ENCODE peak calls at places on chromosomes 13 and 19, in five cellular contexts. One of them, this sample, is unnamed.

GRCh38 chr19:46660008-46660517 is 919 bp downstream of the DACT3 start:
- DNase-seq in spleen: peak
- DNase-seq in IMR-90: no peak
- DNase-seq in RWPE2: no peak
- DNase-seq in CD8-positive, alpha-beta memory T cell: no peak
- DNase-seq in this sample: no peak

GRCh38 chr13:111904166-111904565 is 162.8 kb upstream of the SOX1 start:
- DNase-seq in spleen: peak
- DNase-seq in IMR-90: no peak
- DNase-seq in RWPE2: peak
- DNase-seq in CD8-positive, alpha-beta memory T cell: no peak
- DNase-seq in this sample: no peak

GRCh38 chr19:49590071-49590970 is 661 bp upstream of the PRR12 start:
- DNase-seq in spleen: peak
- DNase-seq in IMR-90: peak
- DNase-seq in RWPE2: peak
- DNase-seq in CD8-positive, alpha-beta memory T cell: peak
- DNase-seq in this sample: peak

GRCh38 chr19:34082289-34083077 is 89.8 kb upstream of the LSM14A start:
- DNase-seq in spleen: no peak
- DNase-seq in IMR-90: no peak
- DNase-seq in RWPE2: no peak
- DNase-seq in CD8-positive, alpha-beta memory T cell: no peak
- DNase-seq in this sample: no peak

GRCh38 chr19:29690842-29691241 is 24.2 kb downstream of the C19orf12 start:
- DNase-seq in spleen: peak
- DNase-seq in IMR-90: peak
- DNase-seq in RWPE2: no peak
- DNase-seq in CD8-positive, alpha-beta memory T cell: peak
- DNase-seq in this sample: peak

GRCh38 chr13:36831291-36831690 is 12.3 kb downstream of the RFXAP start:
- DNase-seq in spleen: no peak
- DNase-seq in IMR-90: no peak
- DNase-seq in RWPE2: no peak
- DNase-seq in CD8-positive, alpha-beta memory T cell: no peak
- DNase-seq in this sample: no peak

GRCh38 chr13:41058229-41059070 is 2.9 kb upstream of the WBP4 start:
- DNase-seq in spleen: no peak
- DNase-seq in IMR-90: peak
- DNase-seq in RWPE2: no peak
- DNase-seq in CD8-positive, alpha-beta memory T cell: no peak
- DNase-seq in this sample: no peak

GRCh38 chr19:46271488-46272197 is 25.2 kb upstream of the HIF3A start:
- DNase-seq in spleen: no peak
- DNase-seq in IMR-90: peak
- DNase-seq in RWPE2: no peak
- DNase-seq in CD8-positive, alpha-beta memory T cell: no peak
- DNase-seq in this sample: no peak

GRCh38 chr13:35787937-35788336 is 311.4 kb upstream of the MAB21L1 start:
- DNase-seq in spleen: no peak
- DNase-seq in IMR-90: no peak
- DNase-seq in RWPE2: no peak
- DNase-seq in CD8-positive, alpha-beta memory T cell: no peak
- DNase-seq in this sample: no peak

GRCh38 chr19:927044-927706 is 1.3 kb downstream of the ARID3A start:
- DNase-seq in spleen: peak
- DNase-seq in IMR-90: no peak
- DNase-seq in RWPE2: peak
- DNase-seq in CD8-positive, alpha-beta memory T cell: no peak
- DNase-seq in this sample: no peak

GRCh38 chr19:44694184-44694579 is 4.8 kb upstream of the CEACAM16 start:
- DNase-seq in spleen: no peak
- DNase-seq in IMR-90: no peak
- DNase-seq in RWPE2: no peak
- DNase-seq in CD8-positive, alpha-beta memory T cell: no peak
- DNase-seq in this sample: no peak

DNA sequence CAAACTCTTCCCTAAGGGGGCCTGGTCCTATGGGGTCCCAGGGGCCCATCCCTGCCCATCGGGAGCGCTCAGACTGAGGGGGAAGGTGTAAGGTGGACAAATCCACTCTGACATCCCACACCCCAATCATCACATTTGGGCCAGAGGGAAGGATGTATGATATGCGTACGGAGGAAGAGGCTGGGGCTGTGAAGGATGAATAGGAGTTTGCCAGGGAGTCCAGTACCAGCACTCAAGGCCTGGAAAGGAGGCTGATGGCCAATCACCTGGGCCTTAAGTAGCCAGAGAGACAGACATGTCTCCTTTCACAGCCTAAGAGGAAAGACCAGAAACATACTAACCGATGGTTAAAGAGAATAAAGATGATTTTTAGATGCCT is 14.9 kb downstream of the TJP3 start:
- DNase-seq in spleen: no peak
- DNase-seq in IMR-90: no peak
- DNase-seq in RWPE2: no peak
- DNase-seq in CD8-positive, alpha-beta memory T cell: no peak
- DNase-seq in this sample: no peak
- H3K27ac ChIP-seq in spleen: no peak
- H3K27ac ChIP-seq in IMR-90: no peak
- H3K27ac ChIP-seq in RWPE2: no peak
- H3K27ac ChIP-seq in CD8-positive, alpha-beta memory T cell: no peak
- H3K27ac ChIP-seq in this sample: no peak

GRCh38 chr13:49395416-49396277 is 48.2 kb downstream of the CAB39L start:
- DNase-seq in spleen: no peak
- DNase-seq in IMR-90: no peak
- DNase-seq in RWPE2: no peak
- DNase-seq in CD8-positive, alpha-beta memory T cell: no peak
- DNase-seq in this sample: no peak
- H3K4me3 ChIP-seq in spleen: no peak
- H3K4me3 ChIP-seq in IMR-90: no peak
- H3K4me3 ChIP-seq in RWPE2: no peak
- H3K4me3 ChIP-seq in CD8-positive, alpha-beta memory T cell: no peak
- H3K4me3 ChIP-seq in this sample: no peak

GRCh38 chr19:43581467-43581866 is 5.9 kb downstream of the PINLYP start:
- DNase-seq in spleen: no peak
- DNase-seq in IMR-90: no peak
- DNase-seq in RWPE2: no peak
- DNase-seq in CD8-positive, alpha-beta memory T cell: no peak
- DNase-seq in this sample: no peak

GRCh38 chr19:43582495-43582894 is 6.9 kb downstream of the PINLYP start:
- DNase-seq in spleen: no peak
- DNase-seq in IMR-90: no peak
- DNase-seq in RWPE2: no peak
- DNase-seq in CD8-positive, alpha-beta memory T cell: no peak
- DNase-seq in this sample: no peak

GRCh38 chr19:43586346-43586745 is 9.6 kb downstream of the IRGQ start:
- DNase-seq in spleen: no peak
- DNase-seq in IMR-90: no peak
- DNase-seq in RWPE2: no peak
- DNase-seq in CD8-positive, alpha-beta memory T cell: no peak
- DNase-seq in this sample: no peak

GRCh38 chr19:43589277-43589676 is 6.7 kb downstream of the IRGQ start:
- DNase-seq in spleen: no peak
- DNase-seq in IMR-90: no peak
- DNase-seq in RWPE2: no peak
- DNase-seq in CD8-positive, alpha-beta memory T cell: no peak
- DNase-seq in this sample: no peak

GRCh38 chr19:43584484-43584883 is 8.9 kb downstream of the PINLYP start:
- DNase-seq in spleen: no peak
- DNase-seq in IMR-90: no peak
- DNase-seq in RWPE2: no peak
- DNase-seq in CD8-positive, alpha-beta memory T cell: no peak
- DNase-seq in this sample: no peak
- H3K27ac ChIP-seq in spleen: peak
- H3K27ac ChIP-seq in IMR-90: no peak
- H3K27ac ChIP-seq in RWPE2: no peak
- H3K27ac ChIP-seq in CD8-positive, alpha-beta memory T cell: no peak
- H3K27ac ChIP-seq in this sample: no peak

GRCh38 chr19:14367016-14367415 is 14.2 kb upstream of the ADGRE5 start:
- DNase-seq in spleen: no peak
- DNase-seq in IMR-90: no peak
- DNase-seq in RWPE2: no peak
- DNase-seq in CD8-positive, alpha-beta memory T cell: no peak
- DNase-seq in this sample: no peak

GRCh38 chr19:14363203-14364097 is 17.8 kb upstream of the ADGRE5 start:
- DNase-seq in spleen: peak
- DNase-seq in IMR-90: peak
- DNase-seq in RWPE2: no peak
- DNase-seq in CD8-positive, alpha-beta memory T cell: peak
- DNase-seq in this sample: peak

GRCh38 chr19:14369399-14370168 is 11.7 kb upstream of the ADGRE5 start:
- DNase-seq in spleen: no peak
- DNase-seq in IMR-90: peak
- DNase-seq in RWPE2: no peak
- DNase-seq in CD8-positive, alpha-beta memory T cell: peak
- DNase-seq in this sample: peak

GRCh38 chr19:14368011-14368513 is 13.2 kb upstream of the ADGRE5 start:
- DNase-seq in spleen: no peak
- DNase-seq in IMR-90: no peak
- DNase-seq in RWPE2: no peak
- DNase-seq in CD8-positive, alpha-beta memory T cell: peak
- DNase-seq in this sample: peak

GRCh38 chr19:14366529-14366928 is 14.7 kb upstream of the ADGRE5 start:
- DNase-seq in spleen: peak
- DNase-seq in IMR-90: peak
- DNase-seq in RWPE2: peak
- DNase-seq in CD8-positive, alpha-beta memory T cell: peak
- DNase-seq in this sample: peak
- H3K4me3 ChIP-seq in spleen: no peak
- H3K4me3 ChIP-seq in IMR-90: no peak
- H3K4me3 ChIP-seq in RWPE2: no peak
- H3K4me3 ChIP-seq in CD8-positive, alpha-beta memory T cell: peak
- H3K4me3 ChIP-seq in this sample: peak

DNA sequence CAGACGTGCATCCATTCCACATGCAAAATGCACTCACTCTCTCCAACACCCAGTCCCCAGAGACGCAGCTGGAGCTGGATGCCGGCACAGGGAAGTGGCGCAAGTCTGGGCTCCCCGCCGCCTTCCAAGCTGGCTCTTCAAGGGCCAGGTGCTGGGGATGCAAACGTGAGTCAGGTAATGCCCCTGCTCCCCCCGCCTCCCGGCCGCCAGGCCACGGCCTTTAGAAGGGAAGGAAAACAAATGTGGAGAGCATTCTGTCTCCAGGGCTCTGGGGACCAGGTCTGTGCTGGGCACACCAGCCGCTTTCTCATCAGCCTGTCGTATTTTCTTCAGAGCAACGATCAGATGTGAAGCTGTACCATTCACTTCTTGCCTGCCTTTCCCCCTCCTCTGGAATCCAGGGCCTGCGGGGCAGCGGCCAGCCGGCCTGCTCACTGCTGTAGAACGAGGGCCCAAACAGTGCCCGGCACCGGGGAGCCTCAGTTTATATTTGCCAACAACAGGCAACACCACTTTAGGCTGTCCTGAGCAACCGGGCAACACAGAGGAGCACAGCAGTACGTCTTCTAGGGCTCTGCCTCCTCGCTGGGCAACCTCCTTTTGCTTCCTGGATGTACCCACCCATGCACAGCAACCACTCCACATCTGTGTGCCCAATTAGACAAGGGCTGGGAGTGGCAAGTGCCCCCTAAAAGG is 3.8 kb downstream of the RAB20 start:
- DNase-seq in spleen: peak
- DNase-seq in IMR-90: no peak
- DNase-seq in RWPE2: no peak
- DNase-seq in CD8-positive, alpha-beta memory T cell: no peak
- DNase-seq in this sample: no peak
- H3K27ac ChIP-seq in spleen: peak
- H3K27ac ChIP-seq in IMR-90: no peak
- H3K27ac ChIP-seq in RWPE2: no peak
- H3K27ac ChIP-seq in CD8-positive, alpha-beta memory T cell: no peak
- H3K27ac ChIP-seq in this sample: no peak

GRCh38 chr19:2187164-2187563 is 23.4 kb downstream of the DOT1L start:
- DNase-seq in spleen: no peak
- DNase-seq in IMR-90: no peak
- DNase-seq in RWPE2: no peak
- DNase-seq in CD8-positive, alpha-beta memory T cell: no peak
- DNase-seq in this sample: no peak

GRCh38 chr19:2191456-2191931 is 27.8 kb downstream of the DOT1L start:
- DNase-seq in spleen: no peak
- DNase-seq in IMR-90: no peak
- DNase-seq in RWPE2: no peak
- DNase-seq in CD8-positive, alpha-beta memory T cell: no peak
- DNase-seq in this sample: no peak

GRCh38 chr19:2190848-2191455 is 27.2 kb downstream of the DOT1L start:
- DNase-seq in spleen: no peak
- DNase-seq in IMR-90: no peak
- DNase-seq in RWPE2: no peak
- DNase-seq in CD8-positive, alpha-beta memory T cell: no peak
- DNase-seq in this sample: no peak

GRCh38 chr19:2188708-2189385 is 25.1 kb downstream of the DOT1L start:
- DNase-seq in spleen: no peak
- DNase-seq in IMR-90: peak
- DNase-seq in RWPE2: no peak
- DNase-seq in CD8-positive, alpha-beta memory T cell: no peak
- DNase-seq in this sample: no peak

DNA sequence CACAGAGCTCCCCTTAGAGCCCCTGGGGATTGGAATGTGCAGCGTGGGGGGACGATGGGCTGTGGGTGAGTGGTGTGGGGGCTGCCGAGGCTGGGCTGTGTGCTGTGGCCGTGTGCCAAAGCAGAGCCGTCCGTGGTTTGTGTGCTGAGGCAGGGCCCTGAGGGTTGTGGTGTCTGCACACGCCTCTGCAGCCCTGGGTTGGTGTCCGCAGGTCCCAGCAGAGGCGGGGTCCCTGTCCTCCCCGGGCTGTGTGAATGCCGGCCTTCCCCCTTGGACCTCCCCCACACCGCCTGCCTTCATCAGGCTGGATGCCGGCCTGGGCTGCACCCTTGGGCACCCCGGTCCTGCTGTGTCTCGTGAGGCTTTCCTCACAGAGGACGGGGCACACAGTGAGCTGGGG is 26.1 kb downstream of the DOT1L start:
- DNase-seq in spleen: no peak
- DNase-seq in IMR-90: no peak
- DNase-seq in RWPE2: no peak
- DNase-seq in CD8-positive, alpha-beta memory T cell: no peak
- DNase-seq in this sample: no peak
- H3K4me3 ChIP-seq in spleen: no peak
- H3K4me3 ChIP-seq in IMR-90: no peak
- H3K4me3 ChIP-seq in RWPE2: no peak
- H3K4me3 ChIP-seq in CD8-positive, alpha-beta memory T cell: no peak
- H3K4me3 ChIP-seq in this sample: no peak

DNA sequence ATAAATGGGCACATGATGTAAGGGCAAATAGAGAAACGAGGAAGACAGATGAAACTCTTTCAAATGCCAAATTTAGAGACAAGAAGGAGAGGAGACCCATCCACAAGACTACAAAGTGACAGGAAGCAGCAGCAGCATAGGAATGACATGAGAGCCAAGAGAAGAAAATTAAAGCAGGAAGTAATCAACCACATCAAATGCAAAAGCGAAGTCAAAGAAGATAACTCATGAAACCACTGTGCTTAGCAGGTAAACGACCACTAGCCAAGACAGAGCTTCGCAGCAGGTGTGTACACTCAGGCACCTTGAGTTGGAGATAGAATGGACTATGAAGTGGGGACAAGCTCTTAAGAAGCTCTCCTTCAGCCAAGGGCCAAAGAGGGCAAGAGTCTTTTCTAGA is 64.1 kb downstream of the KLF12 start:
- DNase-seq in spleen: no peak
- DNase-seq in IMR-90: no peak
- DNase-seq in RWPE2: no peak
- DNase-seq in CD8-positive, alpha-beta memory T cell: peak
- DNase-seq in this sample: peak
- H3K27ac ChIP-seq in spleen: peak
- H3K27ac ChIP-seq in IMR-90: no peak
- H3K27ac ChIP-seq in RWPE2: no peak
- H3K27ac ChIP-seq in CD8-positive, alpha-beta memory T cell: no peak
- H3K27ac ChIP-seq in this sample: peak

This sample was measured in CD4-positive, alpha-beta memory T cell.